ENCODE peak calls at places on chromosomes 7 and 10, in five cellular contexts. H is fibroblast of lung, K is progenitor cell of endocrine pancreas, Z is AG10803, W is lower leg skin. P is an unnamed sample.

GRCh38 chr10:43200538-43201390 is 62.5 kb downstream of the CSGALNACT2 start:
- DNase-seq in H (no peak), K (no peak), Z (no peak), W (peak), P (no peak)

GRCh38 chr7:29091121-29091601 is 55.2 kb downstream of the CPVL start:
- DNase-seq in H (peak), K (no peak), Z (no peak), W (no peak), P (no peak)

GRCh38 chr10:31622993-31623392 is 304.0 kb downstream of the ZEB1 start:
- DNase-seq in H (peak), K (no peak), Z (peak), W (peak), P (no peak)

GRCh38 chr7:137454169-137455166 is 110.9 kb upstream of the PTN start:
- DNase-seq in H (peak), K (no peak), Z (peak), W (peak), P (no peak)

GRCh38 chr10:75208177-75208576 is 2.4 kb upstream of the VDAC2 start:
- DNase-seq in H (peak), K (no peak), Z (peak), W (peak), P (no peak)

GRCh38 chr10:96257944-96258343 is 13.4 kb downstream of the BLNK start:
- DNase-seq in H (no peak), K (no peak), Z (no peak), W (no peak), P (no peak)

GRCh38 chr7:127995157-127995865 is 35.9 kb downstream of the LRRC4 start:
- DNase-seq in H (peak), K (no peak), Z (peak), W (no peak), P (no peak)

GRCh38 chr7:127252380-127252718 is 392 bp downstream of the GRM8 start:
- DNase-seq in H (no peak), K (no peak), Z (no peak), W (no peak), P (no peak)

GRCh38 chr7:1345796-1346532 is 113.3 kb downstream of the UNCX start:
- DNase-seq in H (no peak), K (no peak), Z (no peak), W (no peak), P (no peak)

GRCh38 chr10:53894145-53894544 is 906.9 kb downstream of the PCDH15 start:
- DNase-seq in H (no peak), K (no peak), Z (no peak), W (no peak), P (no peak)

GRCh38 chr7:78020131-78020873 is 221.7 kb downstream of the PHTF2 start:
- DNase-seq in H (peak), K (no peak), Z (peak), W (peak), P (no peak)

GRCh38 chr10:19788075-19788686 is 28.1 kb upstream of the PLXDC2 start:
- DNase-seq in H (peak), K (no peak), Z (peak), W (peak), P (no peak)

GRCh38 chr7:147412782-147413186 is 1177.8 kb upstream of the C7orf33 start:
- DNase-seq in H (peak), K (no peak), Z (peak), W (no peak), P (no peak)

GRCh38 chr10:86668297-86669165 is at the start of gene LDB3:
- DNase-seq in H (peak), K (no peak), Z (no peak), W (no peak), P (no peak)

GRCh38 chr10:17255512-17255911 is 27.5 kb downstream of the VIM start:
- DNase-seq in H (no peak), K (no peak), Z (no peak), W (no peak), P (no peak)

GRCh38 chr7:65840446-65840845 is 32.4 kb upstream of the VKORC1L1 start:
- DNase-seq in H (no peak), K (peak), Z (no peak), W (no peak), P (no peak)

GRCh38 chr7:108007280-108007679 is 4.3 kb upstream of the LAMB1 start:
- DNase-seq in H (peak), K (no peak), Z (no peak), W (no peak), P (no peak)

GRCh38 chr10:59692113-59692512 is 17.5 kb downstream of the SLC16A9 start:
- DNase-seq in H (no peak), K (no peak), Z (no peak), W (no peak), P (no peak)

GRCh38 chr7:29877196-29877595 is 70.9 kb downstream of the WIPF3 start:
- DNase-seq in H (no peak), K (no peak), Z (peak), W (no peak), P (no peak)

GRCh38 chr7:36315309-36315948 is 74.2 kb upstream of the ANLN start:
- DNase-seq in H (no peak), K (no peak), Z (no peak), W (no peak), P (no peak)

GRCh38 chr7:155807805-155808550 is 4.3 kb downstream of the SHH start:
- DNase-seq in H (no peak), K (no peak), Z (no peak), W (no peak), P (no peak)

GRCh38 chr7:149529136-149529718 is 31.6 kb upstream of the ZNF746 start:
- DNase-seq in H (peak), K (no peak), Z (no peak), W (no peak), P (no peak)

GRCh38 chr7:71867626-71868025 is 544.5 kb downstream of the CALN1 start:
- DNase-seq in H (no peak), K (no peak), Z (no peak), W (no peak), P (no peak)

GRCh38 chr7:95871078-95871848 is 98.9 kb downstream of the DYNC1I1 start:
- DNase-seq in H (peak), K (peak), Z (peak), W (no peak), P (no peak)

GRCh38 chr10:75651452-75651851 is 220.0 kb downstream of the LRMDA start:
- DNase-seq in H (peak), K (no peak), Z (peak), W (no peak), P (no peak)

GRCh38 chr10:79434816-79435215 is 10.6 kb downstream of the ZCCHC24 start:
- DNase-seq in H (peak), K (no peak), Z (peak), W (no peak), P (no peak)

GRCh38 chr7:13262929-13263530 is 575.6 kb downstream of the ARL4A start:
- DNase-seq in H (peak), K (no peak), Z (peak), W (no peak), P (no peak)
- TF ChIP-seq CTCF in H (peak), K (peak), Z (peak), W (no peak), P (peak)

GRCh38 chr10:64426745-64427144 is 905.5 kb downstream of the REEP3 start:
- DNase-seq in H (no peak), K (no peak), Z (no peak), W (no peak), P (no peak)

GRCh38 chr10:64430690-64431323 is 909.6 kb downstream of the REEP3 start:
- DNase-seq in H (peak), K (no peak), Z (peak), W (no peak), P (no peak)
- TF ChIP-seq CTCF in H (peak), K (peak), Z (no peak), W (no peak), P (no peak)

GRCh38 chr10:132452651-132453469 is 55.9 kb downstream of the PWWP2B start:
- DNase-seq in H (peak), K (peak), Z (peak), W (peak), P (peak)

GRCh38 chr10:132454296-132455198 is 57.5 kb downstream of the PWWP2B start:
- DNase-seq in H (no peak), K (no peak), Z (no peak), W (no peak), P (no peak)

GRCh38 chr10:132452216-132452650 is 55.2 kb downstream of the PWWP2B start:
- DNase-seq in H (no peak), K (no peak), Z (no peak), W (no peak), P (no peak)

GRCh38 chr10:132451506-132452215 is 54.7 kb downstream of the PWWP2B start:
- DNase-seq in H (no peak), K (no peak), Z (no peak), W (no peak), P (no peak)

GRCh38 chr10:132453470-132453861 is 56.5 kb downstream of the PWWP2B start:
- DNase-seq in H (no peak), K (no peak), Z (no peak), W (no peak), P (no peak)
- TF ChIP-seq CTCF in H (no peak), K (peak), Z (no peak), W (peak), P (peak)

GRCh38 chr10:69451209-69451783 is at the start of gene TSPAN15:
- DNase-seq in H (peak), K (peak), Z (peak), W (peak), P (peak)
- TF ChIP-seq CTCF in H (no peak), K (no peak), Z (no peak), W (no peak), P (no peak)

GRCh38 chr7:136251826-136252225 is 274.7 kb upstream of the MTPN start:
- DNase-seq in H (no peak), K (no peak), Z (peak), W (no peak), P (no peak)

GRCh38 chr7:136256491-136256890 is 279.3 kb upstream of the MTPN start:
- DNase-seq in H (no peak), K (no peak), Z (no peak), W (no peak), P (no peak)

GRCh38 chr7:136259074-136259473 is 281.9 kb upstream of the MTPN start:
- DNase-seq in H (no peak), K (no peak), Z (no peak), W (no peak), P (no peak)

GRCh38 chr7:136254148-136254547 is 277.0 kb upstream of the MTPN start:
- DNase-seq in H (no peak), K (no peak), Z (no peak), W (no peak), P (no peak)
- TF ChIP-seq CTCF in H (no peak), K (no peak), Z (no peak), W (no peak), P (no peak)

P was measured in natural killer cell.